ENCODE peak calls at places on chromosomes 4 and X, in eight cellular contexts. C is mesothelial cell of epicardium; O is CD4-positive, alpha-beta T cell; I is cardiac muscle cell; D is cardiac fibroblast; Q is nephron progenitor cell; G is left ventricle myocardium inferior; Y is PC-9. F is an unnamed sample.

GRCh38 chrX:73562458-73562857 is 539 bp upstream of the CHIC1 start:
- DNase-seq in D (peak; percentile 12), Y (no peak), C (no peak), I (peak; percentile 18), G (no peak), O (no peak), Q (no peak), F (no peak)

GRCh38 chr4:173362666-173363065 is 8.1 kb upstream of the SAP30 start:
- DNase-seq in O (no peak), D (no peak), C (no peak), Q (no peak), G (no peak), Y (no peak), I (no peak), F (no peak)

GRCh38 chr4:185591679-185592141 is 56.4 kb upstream of the PDLIM3 start:
- DNase-seq in I (peak; percentile 67), G (no peak), D (peak; percentile 62), O (no peak), Y (no peak), C (no peak), Q (no peak), F (no peak)

GRCh38 chrX:154333837-154334271 is 38.3 kb downstream of the TKTL1 start:
- DNase-seq in C (no peak), Y (no peak), D (peak; percentile 13), I (no peak), G (no peak), Q (no peak), O (no peak), F (no peak)

GRCh38 chrX:44344194-44344593 is 722 bp upstream of the EFHC2 start:
- DNase-seq in Q (no peak), D (no peak), O (peak; percentile 45), C (no peak), Y (peak; percentile 23), I (no peak), G (no peak), F (no peak)

GRCh38 chrX:10166731-10167149 is 10.0 kb downstream of the CLCN4 start:
- DNase-seq in G (peak; percentile 25), D (no peak), Y (no peak), O (no peak), I (peak; percentile 40), Q (no peak), C (no peak), F (no peak)

GRCh38 chr4:145278341-145279121 is 98.1 kb upstream of the OTUD4 start:
- DNase-seq in I (peak; percentile 32), O (no peak), G (no peak), Y (no peak), D (peak; percentile 74), Q (no peak), C (no peak), F (no peak)

GRCh38 chrX:45524296-45524695 is 323.6 kb upstream of the DIPK2B start:
- DNase-seq in I (peak; percentile 67), Q (no peak), D (peak; percentile 84), O (no peak), C (no peak), G (no peak), Y (no peak), F (no peak)

GRCh38 chr4:23614284-23614892 is 275.5 kb downstream of the PPARGC1A start:
- DNase-seq in Q (no peak), C (no peak), G (no peak), O (no peak), Y (no peak), D (peak; percentile 9), I (peak; percentile 42), F (no peak)

GRCh38 chr4:38967260-38968095 is 64.7 kb downstream of the TMEM156 start:
- DNase-seq in C (no peak), O (no peak), G (no peak), Y (no peak), D (peak; percentile 92), Q (no peak), I (peak; percentile 97), F (no peak)

GRCh38 chr4:155025762-155026457 is 182.5 kb upstream of the NPY2R start:
- DNase-seq in Q (peak; percentile 68), C (peak; percentile 53), D (peak; percentile 81), Y (no peak), G (peak; percentile 27), I (peak; percentile 81), O (no peak), F (no peak)

GRCh38 chr4:2285665-2286381 is 23.9 kb upstream of the MXD4 start:
- DNase-seq in C (no peak), I (no peak), O (no peak), G (peak; percentile 11), Y (no peak), Q (no peak), D (no peak), F (no peak)

GRCh38 chr4:13903061-13903460 is 275.5 kb upstream of the BOD1L1 start:
- DNase-seq in G (no peak), C (no peak), D (no peak), O (no peak), Y (no peak), Q (no peak), I (no peak), F (no peak)

GRCh38 chrX:130299279-130300009 is 30.7 kb upstream of the ZNF280C start:
- DNase-seq in C (no peak), G (no peak), D (no peak), O (no peak), Q (no peak), Y (peak; percentile 18), I (no peak), F (no peak)

GRCh38 chrX:12886545-12886944 is 19.7 kb downstream of the TLR7 start:
- DNase-seq in C (no peak), Q (no peak), O (no peak), G (no peak), D (no peak), Y (no peak), I (no peak), F (no peak)

GRCh38 chr4:71765837-71766236 is 18.0 kb downstream of the GC start:
- DNase-seq in D (no peak), O (no peak), Q (no peak), C (no peak), Y (no peak), G (no peak), I (no peak), F (no peak)

GRCh38 chr4:37693450-37694190 is 7.4 kb upstream of the RELL1 start:
- DNase-seq in Q (no peak), G (no peak), O (no peak), I (peak; percentile 78), Y (no peak), D (peak; percentile 94), C (no peak), F (no peak)

GRCh38 chrX:77422886-77423648 is 24.1 kb upstream of the FGF16 start:
- DNase-seq in G (no peak), D (no peak), O (no peak), Q (no peak), C (no peak), I (no peak), Y (no peak), F (no peak)

GRCh38 chr4:59223292-59223941 is 1976.7 kb upstream of the ADGRL3 start:
- DNase-seq in Q (no peak), D (no peak), Y (no peak), G (no peak), I (no peak), C (no peak), O (no peak), F (no peak)

GRCh38 chrX:101022020-101022419 is 29.9 kb downstream of the TRMT2B start:
- DNase-seq in G (no peak), Q (no peak), D (no peak), I (no peak), O (no peak), C (no peak), Y (no peak), F (no peak)

DNA sequence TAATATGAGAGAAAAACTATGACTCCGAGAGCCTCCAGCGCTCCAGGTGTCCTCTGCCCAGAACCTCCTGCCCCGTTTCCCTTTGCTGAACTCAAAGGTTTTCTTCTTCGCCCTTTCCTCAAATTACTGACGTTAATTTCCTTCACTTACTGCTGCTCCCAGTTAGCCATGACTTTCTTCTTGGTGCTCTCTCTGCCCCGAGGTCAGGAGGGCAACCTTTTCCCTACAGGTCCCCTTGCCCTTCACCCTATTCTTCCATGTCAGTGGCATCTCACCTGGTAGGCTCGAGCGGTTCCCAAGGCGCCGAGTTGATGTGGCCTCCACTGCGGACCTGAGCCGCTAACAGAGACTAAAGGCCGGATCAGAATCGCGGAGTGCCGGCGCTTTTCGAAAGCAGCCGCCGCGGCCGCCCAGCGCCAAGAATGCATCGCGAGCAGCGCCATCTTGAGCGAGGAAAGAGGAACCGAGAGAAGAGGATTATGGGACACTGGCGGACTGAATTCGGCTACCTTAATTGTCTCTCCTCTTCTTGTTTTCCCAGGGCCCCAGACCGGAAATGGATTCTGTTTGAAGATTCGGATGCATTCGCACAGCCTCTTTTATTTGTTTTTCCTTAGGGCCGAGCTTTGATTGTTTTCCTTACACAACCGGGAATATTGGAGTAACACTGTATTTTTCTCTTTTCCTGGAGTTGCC is at the start of gene ABCB7:
- DNase-seq in Q (peak; percentile 62), D (peak; percentile 78), O (peak; percentile 45), C (peak; percentile 68), Y (peak; percentile 53), G (peak; percentile 32), I (peak; percentile 82), F (no peak)
- TF ChIP-seq CTCF in Q (no peak), D (peak; percentile 3), O (no peak), C (peak; percentile 13), Y (peak; percentile 35), G (peak; percentile 33), I (peak; percentile 25), F (peak; percentile 45)

GRCh38 chrX:134520860-134521390 is 61.0 kb downstream of the HPRT1 start:
- DNase-seq in Y (peak; percentile 48), G (no peak), O (no peak), C (no peak), Q (peak; percentile 20), I (peak; percentile 80), D (peak; percentile 78), F (no peak)
- TF ChIP-seq CTCF in Y (peak; percentile 78), G (peak; percentile 66), O (no peak), C (no peak), Q (peak; percentile 42), I (peak; percentile 58), D (peak; percentile 65), F (peak; percentile 77)

GRCh38 chr4:20544645-20545044 is 155.6 kb upstream of the PACRGL start:
- DNase-seq in G (no peak), Q (no peak), D (peak; percentile 70), Y (no peak), I (peak; percentile 73), O (no peak), C (no peak), F (no peak)
- TF ChIP-seq CTCF in G (peak; percentile 54), Q (peak; percentile 63), D (peak; percentile 51), Y (peak; percentile 56), I (peak; percentile 58), O (no peak), C (peak; percentile 64), F (peak; percentile 74)

GRCh38 chr4:168888715-168889215 is 121.3 kb downstream of the CBR4 start:
- DNase-seq in G (no peak), C (no peak), I (no peak), Q (no peak), O (no peak), D (no peak), Y (no peak), F (no peak)
- TF ChIP-seq CTCF in G (no peak), C (no peak), I (no peak), Q (no peak), O (no peak), D (no peak), Y (no peak), F (no peak)

GRCh38 chrX:47200385-47201150 is 6.9 kb downstream of the UBA1 start:
- DNase-seq in Q (no peak), O (no peak), G (peak; percentile 22), I (peak; percentile 22), C (no peak), D (peak; percentile 81), Y (peak; percentile 11), F (no peak)
- TF ChIP-seq CTCF in Q (no peak), O (no peak), G (peak; percentile 16), I (peak; percentile 5), C (no peak), D (peak; percentile 20), Y (no peak), F (no peak)

GRCh38 chrX:8179653-8180052 is 8.6 kb upstream of the VCX2 start:
- DNase-seq in C (no peak), Q (no peak), Y (no peak), O (no peak), I (peak; percentile 6), G (no peak), D (peak; percentile 0), F (no peak)
- TF ChIP-seq CTCF in C (no peak), Q (no peak), Y (peak; percentile 61), O (no peak), I (peak; percentile 12), G (peak; percentile 31), D (no peak), F (peak; percentile 29)